ENCODE peak calls at places on chromosome 4, in six cellular contexts. O is hepatocyte, W is OCI-LY7, S is PC-9, Z is GM23248, L is HCT116. P is an unnamed sample. For H3K9me2, the result is how much of the 10 kb centered on the place peaks cover.

GRCh38 chr4:77399831-77400230 is 205.8 kb upstream of the CXCL13 start:
- DNase-seq in O (no peak), S (no peak), W (no peak), L (no peak), Z (no peak), P (no peak)

GRCh38 chr4:4502694-4503311 is 39.0 kb downstream of the STX18 start:
- DNase-seq in O (no peak), L (no peak), S (no peak), Z (peak), W (no peak), P (no peak)

GRCh38 chr4:111362891-111363290 is 740.0 kb upstream of the PITX2 start:
- DNase-seq in L (no peak), O (no peak), Z (peak), W (no peak), S (no peak), P (no peak)

GRCh38 chr4:29278580-29278979 is 1441.6 kb upstream of the PCDH7 start:
- DNase-seq in Z (peak), W (no peak), O (no peak), S (no peak), L (no peak), P (no peak)

GRCh38 chr4:78776031-78776728 is at the start of gene BMP2K:
- DNase-seq in W (peak), L (peak), O (peak), S (peak), Z (peak), P (peak)

GRCh38 chr4:74423101-74423500 is 21.8 kb upstream of the AREG start:
- DNase-seq in O (peak), W (no peak), Z (peak), S (no peak), L (no peak), P (no peak)

GRCh38 chr4:2671267-2671895 is 84.8 kb downstream of the TNIP2 start:
- DNase-seq in S (no peak), L (no peak), W (no peak), O (no peak), Z (no peak), P (no peak)

GRCh38 chr4:189128341-189128740 is 812.3 kb upstream of the FRG1 start:
- DNase-seq in O (no peak), Z (no peak), W (no peak), S (no peak), L (no peak), P (no peak)

GRCh38 chr4:7166981-7167700 is 25.2 kb upstream of the SORCS2 start:
- DNase-seq in L (no peak), S (no peak), Z (no peak), W (no peak), O (peak), P (no peak)

GRCh38 chr4:26753642-26754041 is 107.0 kb upstream of the STIM2 start:
- DNase-seq in L (no peak), S (no peak), W (no peak), O (peak), Z (peak), P (no peak)

GRCh38 chr4:137200322-137200721 is 332.0 kb downstream of the PCDH18 start:
- DNase-seq in L (no peak), O (no peak), Z (no peak), S (no peak), W (no peak), P (no peak)

GRCh38 chr4:153082322-153083301 is 121.6 kb upstream of the TRIM2 start:
- DNase-seq in O (no peak), S (peak), W (no peak), Z (no peak), L (no peak), P (peak)

GRCh38 chr4:85565761-85566480 is 91.0 kb downstream of the ARHGAP24 start:
- DNase-seq in Z (peak), O (no peak), W (no peak), S (no peak), L (no peak), P (no peak)

GRCh38 chr4:80362578-80363181 is 27.1 kb downstream of the CFAP299 start:
- DNase-seq in W (peak), L (peak), O (peak), Z (peak), S (no peak), P (peak)

GRCh38 chr4:98068495-98068894 is 74.8 kb downstream of the STPG2 start:
- DNase-seq in Z (no peak), W (no peak), L (no peak), O (no peak), S (no peak), P (no peak)

GRCh38 chr4:186760576-186760975 is 36.9 kb upstream of the FAT1 start:
- DNase-seq in L (no peak), S (peak), Z (peak), W (no peak), O (no peak), P (peak)

GRCh38 chr4:141703497-141703896 is 67.1 kb downstream of the IL15 start:
- DNase-seq in O (no peak), Z (no peak), W (no peak), S (no peak), L (no peak), P (no peak)

GRCh38 chr4:75841641-75842520 is 60.4 kb downstream of the PPEF2 start:
- DNase-seq in L (no peak), O (no peak), Z (no peak), S (no peak), W (no peak), P (no peak)

GRCh38 chr4:185520119-185520518 is 15.2 kb downstream of the PDLIM3 start:
- DNase-seq in O (peak), W (no peak), S (no peak), Z (no peak), L (no peak), P (no peak)

GRCh38 chr4:47876310-47876709 is 38.1 kb downstream of the NFXL1 start:
- DNase-seq in Z (peak), O (no peak), L (no peak), W (no peak), S (no peak), P (no peak)

DNA sequence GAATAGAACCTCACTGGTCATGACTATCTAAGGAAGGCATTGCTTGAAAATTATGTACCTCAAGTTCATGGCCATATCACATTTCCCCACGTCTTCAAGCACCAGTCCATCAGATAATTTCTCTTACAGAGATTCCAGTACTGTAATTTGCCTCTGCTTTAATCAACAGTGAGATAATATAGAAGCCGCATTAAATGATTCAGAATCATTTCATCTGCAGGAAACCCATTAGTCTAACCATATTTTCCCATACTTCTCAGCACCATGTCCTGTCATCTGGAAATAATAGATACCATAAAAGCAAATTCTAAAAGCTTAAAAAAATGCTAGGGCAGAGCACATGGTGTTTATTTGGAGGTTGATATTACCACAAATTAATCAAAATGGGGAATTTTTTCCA is 310.3 kb upstream of the SLIT2 start:
- DNase-seq in W (no peak), O (no peak), L (no peak), Z (no peak), S (no peak), P (no peak)
- H3K9me2 ChIP-seq in W (under half), O (under half), L (under half), Z (under half), S (under half), P (under half)

GRCh38 chr4:60485279-60485678 is 714.8 kb upstream of the ADGRL3 start:
- DNase-seq in W (no peak), Z (no peak), O (no peak), L (no peak), S (no peak), P (no peak)
- H3K9me2 ChIP-seq in W (under half), Z (under half), O (under half), L (under half), S (under half), P (under half)

DNA sequence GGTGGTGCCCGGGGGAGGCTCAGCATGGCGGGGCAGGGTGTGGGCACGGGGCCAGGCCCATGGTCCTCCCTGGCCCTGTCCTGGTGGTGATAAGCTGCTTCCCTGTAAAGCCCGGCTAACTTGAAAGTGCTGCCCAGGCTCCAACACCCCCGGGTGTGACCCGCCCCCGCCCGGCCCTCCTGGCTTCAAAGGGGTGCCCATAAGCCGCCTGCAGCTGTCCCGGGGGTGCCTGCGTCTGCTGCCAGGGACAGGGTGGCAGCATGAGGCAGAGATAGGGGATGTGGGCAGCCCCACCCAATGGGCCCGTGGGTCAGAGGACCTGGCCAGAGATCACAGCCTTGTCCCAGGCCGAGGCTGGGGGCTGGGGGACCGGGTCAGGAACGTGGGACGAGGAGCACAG is 18.1 kb downstream of the FGFRL1 start:
- DNase-seq in L (no peak), Z (no peak), W (no peak), O (no peak), S (no peak), P (no peak)
- H3K9me2 ChIP-seq in L (under half), Z (under half), W (under half), O (under half), S (under half), P (under half)

GRCh38 chr4:8591626-8592365 is 769 bp upstream of the CPZ start:
- DNase-seq in O (no peak), W (no peak), S (no peak), Z (no peak), L (no peak), P (no peak)

GRCh38 chr4:8590546-8590880 is 2.1 kb upstream of the CPZ start:
- DNase-seq in S (no peak), Z (no peak), O (no peak), W (no peak), L (no peak), P (no peak)

GRCh38 chr4:8589336-8589735 is 3.2 kb upstream of the CPZ start:
- DNase-seq in W (no peak), L (no peak), S (no peak), O (no peak), Z (no peak), P (no peak)

GRCh38 chr4:8591114-8591513 is 1.5 kb upstream of the CPZ start:
- DNase-seq in Z (no peak), O (no peak), W (no peak), S (no peak), L (no peak), P (no peak)

GRCh38 chr4:8589831-8590545 is 2.6 kb upstream of the CPZ start:
- DNase-seq in W (no peak), O (no peak), S (no peak), L (no peak), Z (peak), P (no peak)
- H3K9me2 ChIP-seq in W (under half), O (under half), S (under half), L (under half), Z (under half), P (under half)